ENCODE peak calls at places on chromosomes 1 and 21, in eight cellular contexts. One of them, this sample, is unnamed.
A peak's percentile ranks its signal among the peaks of the same experiment; 100 is the strongest.

GRCh38 chr1:54805466-54805865 is 4.3 kb upstream of the TTC22 start:
- DNase-seq in Caco-2: no peak
- DNase-seq in tibial artery: no peak
- DNase-seq in adrenal gland: no peak
- DNase-seq in heart left ventricle: no peak
- DNase-seq in cardiac fibroblast: no peak
- DNase-seq in AG10803: no peak
- DNase-seq in ovary: no peak
- DNase-seq in this sample: no peak

GRCh38 chr21:36104306-36105300 is 30.3 kb upstream of the CBR3 start:
- DNase-seq in Caco-2: no peak
- DNase-seq in tibial artery: peak; percentile 43
- DNase-seq in adrenal gland: peak; percentile 47
- DNase-seq in heart left ventricle: peak; percentile 68
- DNase-seq in cardiac fibroblast: peak; percentile 47
- DNase-seq in AG10803: peak; percentile 25
- DNase-seq in ovary: no peak
- DNase-seq in this sample: peak; percentile 77

GRCh38 chr1:6007318-6008083 is 15.3 kb upstream of the NPHP4 start:
- DNase-seq in Caco-2: no peak
- DNase-seq in tibial artery: no peak
- DNase-seq in adrenal gland: no peak
- DNase-seq in heart left ventricle: no peak
- DNase-seq in cardiac fibroblast: peak; percentile 64
- DNase-seq in AG10803: peak; percentile 13
- DNase-seq in ovary: no peak
- DNase-seq in this sample: peak; percentile 47

GRCh38 chr1:2175681-2176454 is 18.7 kb downstream of the FAAP20 start:
- DNase-seq in Caco-2: no peak
- DNase-seq in tibial artery: no peak
- DNase-seq in adrenal gland: no peak
- DNase-seq in heart left ventricle: no peak
- DNase-seq in cardiac fibroblast: no peak
- DNase-seq in AG10803: no peak
- DNase-seq in ovary: peak; percentile 54
- DNase-seq in this sample: no peak

GRCh38 chr1:50955116-50955515 is 5.0 kb downstream of the FAF1 start:
- DNase-seq in Caco-2: no peak
- DNase-seq in tibial artery: no peak
- DNase-seq in adrenal gland: no peak
- DNase-seq in heart left ventricle: no peak
- DNase-seq in cardiac fibroblast: no peak
- DNase-seq in AG10803: no peak
- DNase-seq in ovary: no peak
- DNase-seq in this sample: no peak

GRCh38 chr1:96478228-96478627 is 243.4 kb upstream of the PTBP2 start:
- DNase-seq in Caco-2: no peak
- DNase-seq in tibial artery: no peak
- DNase-seq in adrenal gland: no peak
- DNase-seq in heart left ventricle: no peak
- DNase-seq in cardiac fibroblast: no peak
- DNase-seq in AG10803: no peak
- DNase-seq in ovary: no peak
- DNase-seq in this sample: no peak

GRCh38 chr1:202162049-202162417 is 1.6 kb upstream of the PTPN7 start:
- DNase-seq in Caco-2: no peak
- DNase-seq in tibial artery: no peak
- DNase-seq in adrenal gland: no peak
- DNase-seq in heart left ventricle: no peak
- DNase-seq in cardiac fibroblast: no peak
- DNase-seq in AG10803: no peak
- DNase-seq in ovary: no peak
- DNase-seq in this sample: no peak

GRCh38 chr1:46247433-46248121 is at the start of gene RAD54L:
- DNase-seq in Caco-2: peak; percentile 99
- DNase-seq in tibial artery: peak; percentile 98
- DNase-seq in adrenal gland: peak; percentile 99
- DNase-seq in heart left ventricle: peak; percentile 99
- DNase-seq in cardiac fibroblast: peak; percentile 99
- DNase-seq in AG10803: peak; percentile 99
- DNase-seq in ovary: peak; percentile 98
- DNase-seq in this sample: peak; percentile 99

GRCh38 chr1:26410706-26411623 is at the start of gene LIN28A:
- DNase-seq in Caco-2: no peak
- DNase-seq in tibial artery: no peak
- DNase-seq in adrenal gland: no peak
- DNase-seq in heart left ventricle: no peak
- DNase-seq in cardiac fibroblast: no peak
- DNase-seq in AG10803: no peak
- DNase-seq in ovary: no peak
- DNase-seq in this sample: no peak

GRCh38 chr1:68148631-68149030 is 83.7 kb downstream of the WLS start:
- DNase-seq in Caco-2: no peak
- DNase-seq in tibial artery: no peak
- DNase-seq in adrenal gland: no peak
- DNase-seq in heart left ventricle: no peak
- DNase-seq in cardiac fibroblast: no peak
- DNase-seq in AG10803: no peak
- DNase-seq in ovary: no peak
- DNase-seq in this sample: no peak

GRCh38 chr1:68142461-68142860 is 89.9 kb downstream of the WLS start:
- DNase-seq in Caco-2: no peak
- DNase-seq in tibial artery: no peak
- DNase-seq in adrenal gland: no peak
- DNase-seq in heart left ventricle: no peak
- DNase-seq in cardiac fibroblast: no peak
- DNase-seq in AG10803: no peak
- DNase-seq in ovary: no peak
- DNase-seq in this sample: no peak

GRCh38 chr1:68143633-68144032 is 88.7 kb downstream of the WLS start:
- DNase-seq in Caco-2: no peak
- DNase-seq in tibial artery: no peak
- DNase-seq in adrenal gland: no peak
- DNase-seq in heart left ventricle: no peak
- DNase-seq in cardiac fibroblast: no peak
- DNase-seq in AG10803: no peak
- DNase-seq in ovary: no peak
- DNase-seq in this sample: no peak

GRCh38 chr1:68147534-68147933 is 84.8 kb downstream of the WLS start:
- DNase-seq in Caco-2: no peak
- DNase-seq in tibial artery: no peak
- DNase-seq in adrenal gland: no peak
- DNase-seq in heart left ventricle: no peak
- DNase-seq in cardiac fibroblast: no peak
- DNase-seq in AG10803: no peak
- DNase-seq in ovary: no peak
- DNase-seq in this sample: no peak

GRCh38 chr1:68145418-68146126 is 86.8 kb downstream of the WLS start:
- DNase-seq in Caco-2: peak; percentile 52
- DNase-seq in tibial artery: no peak
- DNase-seq in adrenal gland: no peak
- DNase-seq in heart left ventricle: no peak
- DNase-seq in cardiac fibroblast: no peak
- DNase-seq in AG10803: no peak
- DNase-seq in ovary: peak; percentile 58
- DNase-seq in this sample: no peak
- H3K4me3 ChIP-seq in Caco-2: no peak overlapping the region
- H3K4me3 ChIP-seq in tibial artery: no peak overlapping the region
- H3K4me3 ChIP-seq in adrenal gland: no peak overlapping the region
- H3K4me3 ChIP-seq in heart left ventricle: no peak overlapping the region
- H3K4me3 ChIP-seq in cardiac fibroblast: no peak overlapping the region
- H3K4me3 ChIP-seq in AG10803: no peak overlapping the region
- H3K4me3 ChIP-seq in ovary: no peak overlapping the region
- H3K4me3 ChIP-seq in this sample: no peak overlapping the region

GRCh38 chr1:83497563-83497962 is 501.4 kb downstream of the TTLL7 start:
- DNase-seq in Caco-2: no peak
- DNase-seq in tibial artery: no peak
- DNase-seq in adrenal gland: no peak
- DNase-seq in heart left ventricle: no peak
- DNase-seq in cardiac fibroblast: peak; percentile 14
- DNase-seq in AG10803: no peak
- DNase-seq in ovary: no peak
- DNase-seq in this sample: peak; percentile 29

GRCh38 chr1:83500987-83501591 is 497.8 kb downstream of the TTLL7 start:
- DNase-seq in Caco-2: no peak
- DNase-seq in tibial artery: no peak
- DNase-seq in adrenal gland: no peak
- DNase-seq in heart left ventricle: no peak
- DNase-seq in cardiac fibroblast: no peak
- DNase-seq in AG10803: no peak
- DNase-seq in ovary: no peak
- DNase-seq in this sample: no peak

GRCh38 chr1:83499998-83500397 is 498.9 kb downstream of the TTLL7 start:
- DNase-seq in Caco-2: no peak
- DNase-seq in tibial artery: no peak
- DNase-seq in adrenal gland: no peak
- DNase-seq in heart left ventricle: no peak
- DNase-seq in cardiac fibroblast: no peak
- DNase-seq in AG10803: no peak
- DNase-seq in ovary: no peak
- DNase-seq in this sample: no peak

GRCh38 chr1:83503153-83503552 is 495.8 kb downstream of the TTLL7 start:
- DNase-seq in Caco-2: no peak
- DNase-seq in tibial artery: no peak
- DNase-seq in adrenal gland: no peak
- DNase-seq in heart left ventricle: no peak
- DNase-seq in cardiac fibroblast: no peak
- DNase-seq in AG10803: no peak
- DNase-seq in ovary: no peak
- DNase-seq in this sample: no peak

DNA sequence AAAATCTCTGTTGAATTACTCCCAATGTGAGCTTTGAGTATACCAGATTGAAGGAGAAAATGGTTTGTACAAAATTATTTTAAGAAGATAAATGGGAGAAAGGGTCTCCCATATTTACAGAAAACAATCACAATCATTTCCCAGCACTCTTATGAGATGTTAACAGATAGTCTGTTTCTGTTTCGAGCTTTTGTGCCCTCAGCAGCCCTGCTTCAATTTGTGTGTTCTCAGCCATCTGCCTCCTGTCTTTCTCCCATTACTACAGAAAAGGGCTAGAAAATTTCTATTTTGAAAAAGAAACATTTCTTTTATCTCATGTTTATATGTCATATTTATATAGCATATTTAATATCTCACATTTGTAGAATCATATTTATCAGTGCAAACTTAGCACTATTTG is 498.4 kb downstream of the TTLL7 start:
- DNase-seq in Caco-2: no peak
- DNase-seq in tibial artery: no peak
- DNase-seq in adrenal gland: no peak
- DNase-seq in heart left ventricle: no peak
- DNase-seq in cardiac fibroblast: no peak
- DNase-seq in AG10803: no peak
- DNase-seq in ovary: no peak
- DNase-seq in this sample: no peak
- H3K4me3 ChIP-seq in Caco-2: no peak overlapping the region
- H3K4me3 ChIP-seq in tibial artery: no peak overlapping the region
- H3K4me3 ChIP-seq in adrenal gland: no peak overlapping the region
- H3K4me3 ChIP-seq in heart left ventricle: no peak overlapping the region
- H3K4me3 ChIP-seq in cardiac fibroblast: no peak overlapping the region
- H3K4me3 ChIP-seq in AG10803: no peak overlapping the region
- H3K4me3 ChIP-seq in ovary: no peak overlapping the region
- H3K4me3 ChIP-seq in this sample: no peak overlapping the region

GRCh38 chr1:20719261-20719660 is 1.5 kb upstream of the KIF17 start:
- DNase-seq in Caco-2: no peak
- DNase-seq in tibial artery: no peak
- DNase-seq in adrenal gland: no peak
- DNase-seq in heart left ventricle: no peak
- DNase-seq in cardiac fibroblast: no peak
- DNase-seq in AG10803: no peak
- DNase-seq in ovary: no peak
- DNase-seq in this sample: no peak

GRCh38 chr1:20715406-20715805 is 2.4 kb downstream of the KIF17 start:
- DNase-seq in Caco-2: no peak
- DNase-seq in tibial artery: no peak
- DNase-seq in adrenal gland: no peak
- DNase-seq in heart left ventricle: no peak
- DNase-seq in cardiac fibroblast: no peak
- DNase-seq in AG10803: no peak
- DNase-seq in ovary: no peak
- DNase-seq in this sample: no peak

GRCh38 chr1:20719871-20720620 is 2.2 kb upstream of the KIF17 start:
- DNase-seq in Caco-2: no peak
- DNase-seq in tibial artery: peak; percentile 13
- DNase-seq in adrenal gland: no peak
- DNase-seq in heart left ventricle: no peak
- DNase-seq in cardiac fibroblast: no peak
- DNase-seq in AG10803: no peak
- DNase-seq in ovary: no peak
- DNase-seq in this sample: no peak

GRCh38 chr1:20716232-20716631 is 1.6 kb downstream of the KIF17 start:
- DNase-seq in Caco-2: no peak
- DNase-seq in tibial artery: no peak
- DNase-seq in adrenal gland: no peak
- DNase-seq in heart left ventricle: no peak
- DNase-seq in cardiac fibroblast: no peak
- DNase-seq in AG10803: no peak
- DNase-seq in ovary: no peak
- DNase-seq in this sample: no peak

DNA sequence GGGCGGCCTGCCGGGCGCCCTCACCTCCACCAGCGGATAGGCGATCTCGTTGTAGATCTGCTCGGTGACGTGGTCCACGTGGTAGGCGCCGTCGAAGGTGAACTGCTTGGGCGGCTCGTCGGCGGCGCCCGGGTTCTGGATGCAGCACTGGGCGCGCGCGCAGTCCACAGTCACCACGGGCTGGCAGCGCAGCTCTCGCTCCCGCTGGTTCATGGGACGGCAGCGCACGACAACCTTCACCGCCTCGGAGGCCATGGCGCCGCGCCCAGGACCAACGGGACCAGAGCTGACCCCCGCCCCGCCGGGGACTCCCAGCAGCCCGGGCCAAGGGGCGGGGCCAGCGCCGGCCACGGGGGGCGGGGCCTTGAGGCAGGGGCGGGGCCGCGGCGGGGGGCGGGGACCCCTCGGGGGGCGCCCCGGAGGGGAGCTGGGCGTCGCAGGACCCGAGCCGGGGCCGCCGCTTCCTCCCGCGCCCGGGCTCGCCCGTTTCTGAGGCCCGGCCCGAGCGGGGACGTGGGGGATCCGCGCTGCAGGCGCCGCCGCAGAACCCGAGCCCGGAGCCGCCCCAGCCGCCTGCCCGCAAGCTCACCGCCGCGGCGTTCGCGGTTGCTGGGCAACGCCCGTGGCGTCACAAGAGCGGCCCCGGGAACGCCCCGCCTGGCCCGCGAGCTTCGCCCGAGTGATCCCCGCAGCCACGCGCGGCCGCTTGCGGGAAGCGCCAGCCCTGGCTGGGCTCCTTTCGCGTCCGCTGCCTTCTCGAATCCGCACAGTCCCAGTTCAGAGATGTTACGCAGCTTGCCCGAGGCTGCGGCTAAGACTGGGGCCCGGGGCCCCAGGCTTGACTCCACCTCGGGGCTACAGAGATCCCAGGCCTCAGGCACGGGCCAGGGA is at the start of gene KIF17:
- DNase-seq in Caco-2: peak; percentile 70
- DNase-seq in tibial artery: peak; percentile 66
- DNase-seq in adrenal gland: peak; percentile 92
- DNase-seq in heart left ventricle: peak; percentile 86
- DNase-seq in cardiac fibroblast: peak; percentile 85
- DNase-seq in AG10803: peak; percentile 69
- DNase-seq in ovary: peak; percentile 78
- DNase-seq in this sample: peak; percentile 65
- H3K4me3 ChIP-seq in Caco-2: peak within 1 kb of the TSS; percentile 58
- H3K4me3 ChIP-seq in tibial artery: peak within 1 kb of the TSS; percentile 52
- H3K4me3 ChIP-seq in adrenal gland: peak within 1 kb of the TSS; percentile 11
- H3K4me3 ChIP-seq in heart left ventricle: peak within 1 kb of the TSS; percentile 34
- H3K4me3 ChIP-seq in cardiac fibroblast: peak within 1 kb of the TSS; percentile 34
- H3K4me3 ChIP-seq in AG10803: peak within 1 kb of the TSS; percentile 52
- H3K4me3 ChIP-seq in ovary: peak within 1 kb of the TSS; percentile 35
- H3K4me3 ChIP-seq in this sample: peak within 1 kb of the TSS; percentile 29

GRCh38 chr21:42235593-42235992 is 16.7 kb downstream of the ABCG1 start:
- DNase-seq in Caco-2: no peak
- DNase-seq in tibial artery: no peak
- DNase-seq in adrenal gland: peak; percentile 47
- DNase-seq in heart left ventricle: peak; percentile 23
- DNase-seq in cardiac fibroblast: no peak
- DNase-seq in AG10803: no peak
- DNase-seq in ovary: no peak
- DNase-seq in this sample: no peak
- H3K4me3 ChIP-seq in Caco-2: no peak overlapping the region
- H3K4me3 ChIP-seq in tibial artery: peak overlapping the region; percentile 67
- H3K4me3 ChIP-seq in adrenal gland: no peak overlapping the region
- H3K4me3 ChIP-seq in heart left ventricle: no peak overlapping the region
- H3K4me3 ChIP-seq in cardiac fibroblast: no peak overlapping the region
- H3K4me3 ChIP-seq in AG10803: no peak overlapping the region
- H3K4me3 ChIP-seq in ovary: no peak overlapping the region
- H3K4me3 ChIP-seq in this sample: no peak overlapping the region

This sample was measured in fibroblast of mammary gland.